ENCODE peak calls at places on chromosomes 6 and 20, in seven cellular contexts. L is transverse colon; R is AG09309; Z is foreskin keratinocyte; B is progenitor cell of endocrine pancreas; O is AG09319; N is CD8-positive, alpha-beta T cell. E is an unnamed sample.
A peak's percentile ranks its signal among the peaks of the same experiment; 100 is the strongest.

GRCh38 chr20:19249515-19249914 is 37.1 kb downstream of the SLC24A3 start:
- DNase-seq in N (no peak), O (no peak), B (no peak), R (no peak), L (no peak), Z (no peak), E (no peak)

GRCh38 chr6:153511896-153512496 is 380.9 kb upstream of the RGS17 start:
- DNase-seq in Z (peak; percentile 4), O (no peak), L (no peak), B (no peak), R (no peak), N (no peak), E (peak; percentile 24)

GRCh38 chr6:107032051-107032450 is 4.1 kb downstream of the MTRES1 start:
- DNase-seq in L (no peak), B (no peak), N (no peak), O (no peak), Z (peak; percentile 16), R (no peak), E (no peak)

GRCh38 chr6:99151634-99152344 is 197.7 kb downstream of the FAXC start:
- DNase-seq in Z (peak; percentile 6), N (peak; percentile 20), B (peak; percentile 36), O (no peak), R (no peak), L (peak; percentile 25), E (peak; percentile 17)

GRCh38 chr20:32685541-32686529 is 12.1 kb upstream of the C20orf203 start:
- DNase-seq in R (peak; percentile 84), L (no peak), N (no peak), Z (peak; percentile 73), B (no peak), O (peak; percentile 91), E (peak; percentile 86)

GRCh38 chr6:47648031-47648430 is 50.3 kb upstream of the ADGRF4 start:
- DNase-seq in B (no peak), N (no peak), O (no peak), L (no peak), R (no peak), Z (no peak), E (no peak)

GRCh38 chr20:4819901-4820300 is 98.2 kb downstream of the PRND start:
- DNase-seq in R (no peak), O (no peak), N (no peak), L (no peak), Z (no peak), B (no peak), E (no peak)

GRCh38 chr6:7624781-7625710 is 35.0 kb downstream of the SNRNP48 start:
- DNase-seq in R (no peak), L (no peak), N (no peak), O (no peak), Z (no peak), B (no peak), E (no peak)

GRCh38 chr20:49187330-49188100 is 619 bp downstream of the STAU1 start:
- DNase-seq in O (no peak), R (no peak), B (peak; percentile 24), L (peak; percentile 23), N (peak; percentile 24), Z (no peak), E (no peak)

GRCh38 chr6:5706094-5707033 is 300.4 kb downstream of the NRN1 start:
- DNase-seq in R (no peak), B (no peak), L (no peak), N (no peak), Z (no peak), O (no peak), E (no peak)

GRCh38 chr6:13674533-13675190 is 37.0 kb downstream of the RANBP9 start:
- DNase-seq in L (no peak), O (no peak), R (no peak), Z (no peak), B (no peak), N (no peak), E (no peak)

GRCh38 chr6:32047855-32048766 is 9.9 kb downstream of the CYP21A2 start:
- DNase-seq in R (no peak), Z (no peak), O (no peak), N (peak; percentile 42), B (peak; percentile 68), L (peak; percentile 80), E (peak; percentile 23)

GRCh38 chr6:90610291-90610670 is 23.4 kb upstream of the MAP3K7 start:
- DNase-seq in Z (no peak), L (no peak), B (no peak), N (no peak), R (no peak), O (no peak), E (no peak)

GRCh38 chr20:49186535-49187329 is 1.4 kb downstream of the STAU1 start:
- DNase-seq in N (peak; percentile 77), O (no peak), R (no peak), Z (peak; percentile 23), B (no peak), L (peak; percentile 77), E (peak; percentile 18)

GRCh38 chr6:163415620-163416379 is 1.3 kb downstream of the QKI start:
- DNase-seq in B (no peak), L (peak; percentile 41), R (no peak), O (no peak), N (peak; percentile 25), Z (no peak), E (peak; percentile 41)

GRCh38 chr6:116073765-116074450 is 13.2 kb upstream of the FRK start:
- DNase-seq in L (no peak), N (no peak), O (peak; percentile 4), Z (peak; percentile 41), R (no peak), B (no peak), E (peak; percentile 63)

GRCh38 chr20:46179811-46180326 is 61.8 kb downstream of the CD40 start:
- DNase-seq in O (no peak), B (no peak), L (no peak), R (no peak), N (no peak), Z (no peak), E (no peak)

GRCh38 chr20:32581839-32582658 is 3.1 kb downstream of the NOL4L start:
- DNase-seq in R (no peak), Z (no peak), N (no peak), B (no peak), L (no peak), O (no peak), E (no peak)

GRCh38 chr6:43724914-43725642 is 37.5 kb upstream of the MRPS18A start:
- DNase-seq in N (peak; percentile 89), Z (peak; percentile 75), L (peak; percentile 93), B (no peak), O (peak; percentile 89), R (peak; percentile 95), E (peak; percentile 13)

GRCh38 chr6:108175592-108176279 is 9.9 kb downstream of the NR2E1 start:
- DNase-seq in O (no peak), R (no peak), L (no peak), N (no peak), B (no peak), Z (no peak), E (no peak)

GRCh38 chr6:30781697-30782424 is 37.5 kb upstream of the IER3 start:
- DNase-seq in L (peak; percentile 96), Z (peak; percentile 97), N (no peak), B (no peak), R (peak; percentile 98), O (peak; percentile 98), E (peak; percentile 99)

GRCh38 chr20:11882651-11883050 is 35.0 kb upstream of the BTBD3 start:
- DNase-seq in O (no peak), R (no peak), Z (no peak), N (no peak), L (no peak), B (no peak), E (no peak)

GRCh38 chr6:120671519-120671918 is 662.8 kb downstream of the TBC1D32 start:
- DNase-seq in Z (no peak), N (no peak), O (no peak), L (no peak), R (no peak), B (no peak), E (no peak)

GRCh38 chr6:123899745-123900144 is 96.1 kb downstream of the NKAIN2 start:
- DNase-seq in B (no peak), O (no peak), N (no peak), Z (no peak), R (no peak), L (no peak), E (no peak)

GRCh38 chr6:124056884-124057283 is 253.2 kb downstream of the NKAIN2 start:
- DNase-seq in O (no peak), B (no peak), R (no peak), L (no peak), N (no peak), Z (no peak), E (no peak)

DNA sequence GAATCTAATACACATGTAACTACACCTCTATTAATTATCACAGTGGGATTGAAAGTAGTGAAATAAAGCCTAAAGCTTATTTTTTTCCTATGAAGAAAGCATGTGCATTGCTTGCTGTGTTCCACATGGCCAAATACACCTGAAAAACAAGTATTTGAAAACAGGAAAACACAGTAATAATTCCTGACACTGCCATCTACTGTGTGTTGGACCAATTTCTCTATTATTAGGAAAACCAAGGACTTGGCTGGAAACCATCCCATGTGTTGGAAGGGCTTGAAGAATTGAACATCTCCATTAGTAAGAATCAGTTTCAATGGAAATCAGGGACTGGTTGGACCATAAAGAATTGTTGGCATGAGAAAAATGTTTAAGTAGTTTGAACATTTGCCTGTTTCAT is 124.0 kb downstream of the PHF3 start:
- DNase-seq in Z (no peak), N (no peak), O (no peak), B (no peak), R (no peak), L (no peak), E (no peak)
- TF ChIP-seq CTCF in Z (peak; percentile 31), N (no peak), O (no peak), B (no peak), R (no peak), L (no peak), E (peak; percentile 37)

GRCh38 chr6:166032366-166033171 is 135.1 kb downstream of the TBXT start:
- DNase-seq in N (no peak), B (no peak), Z (no peak), R (peak; percentile 14), L (peak; percentile 22), O (peak; percentile 63), E (no peak)
- TF ChIP-seq CTCF in N (no peak), B (no peak), Z (no peak), R (no peak), L (no peak), O (peak; percentile 14), E (peak; percentile 36)

DNA sequence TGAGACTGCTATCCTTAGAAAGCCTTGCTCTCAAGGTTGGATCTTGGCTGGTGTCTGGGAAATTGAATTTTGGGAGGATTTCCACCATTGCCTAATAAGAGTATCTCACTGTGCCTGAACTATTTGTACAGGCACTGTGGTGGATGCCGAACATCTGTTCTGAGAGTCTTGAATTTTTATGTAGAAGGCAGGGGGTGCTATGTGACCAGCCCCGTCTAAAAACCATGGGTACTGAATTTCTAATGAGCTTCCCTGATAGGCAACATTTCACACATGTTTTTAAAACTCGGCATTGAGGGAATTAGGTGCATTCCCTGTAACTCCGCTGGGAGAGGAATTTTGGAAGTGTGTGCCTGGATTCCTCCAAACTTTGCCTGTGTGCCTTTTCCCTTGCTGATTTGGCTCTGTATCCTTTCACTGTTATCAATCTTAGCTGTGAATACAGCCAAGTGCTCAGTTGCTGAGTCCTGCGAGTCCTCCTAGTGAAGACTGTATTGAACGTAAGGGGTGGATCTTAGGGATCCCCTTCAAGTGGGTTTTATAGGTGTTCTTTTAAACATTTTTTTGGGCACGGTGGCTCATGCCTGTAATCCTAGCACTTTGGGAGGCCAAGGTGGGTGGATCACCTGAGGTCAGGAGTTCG is 27.6 kb upstream of the SCAF8 start:
- DNase-seq in B (no peak), L (no peak), R (no peak), Z (no peak), N (no peak), O (no peak), E (no peak)
- TF ChIP-seq CTCF in B (no peak), L (no peak), R (no peak), Z (peak; percentile 40), N (no peak), O (no peak), E (no peak)

GRCh38 chr20:63572788-63573738 is 976 bp downstream of the HELZ2 start:
- DNase-seq in Z (no peak), B (no peak), O (no peak), R (no peak), N (peak; percentile 10), L (no peak), E (no peak)
- TF ChIP-seq CTCF in Z (no peak), B (peak; percentile 37), O (peak; percentile 7), R (peak; percentile 25), N (no peak), L (no peak), E (peak; percentile 53)

E was measured in HFFc6.